ENCODE peak calls at places on chromosomes 5 and 9, in five cellular contexts. M is NCI-H1092 treated with DMSO at 0.1 percent for 48 hours, H is M059J, J is T-cell, B is right atrium auricular region. Q is an unnamed sample.
A peak's percentile ranks its signal among the peaks of the same experiment; 100 is the strongest.

GRCh38 chr9:135797507-135798302 is 95.7 kb downstream of the KCNT1 start:
- DNase-seq in M (peak; percentile 15), H (peak; percentile 46), J (no peak), B (no peak), Q (no peak)

GRCh38 chr9:86975571-86975970 is 28.3 kb upstream of the GAS1 start:
- DNase-seq in M (no peak), H (no peak), J (no peak), B (no peak), Q (no peak)

GRCh38 chr5:2430606-2431005 is 320.9 kb downstream of the IRX2 start:
- DNase-seq in M (peak; percentile 49), H (peak; percentile 56), J (no peak), B (no peak), Q (no peak)

GRCh38 chr5:176152191-176152932 is 85.9 kb upstream of the SIMC1 start:
- DNase-seq in M (no peak), H (no peak), J (no peak), B (no peak), Q (no peak)

GRCh38 chr9:7534211-7534935 is 265.2 kb downstream of the DMAC1 start:
- DNase-seq in M (no peak), H (no peak), J (no peak), B (no peak), Q (no peak)

GRCh38 chr9:6197330-6197729 is 18.3 kb upstream of the IL33 start:
- DNase-seq in M (peak; percentile 12), H (peak; percentile 31), J (no peak), B (no peak), Q (no peak)

GRCh38 chr5:149063901-149064478 is 1.1 kb upstream of the SH3TC2 start:
- DNase-seq in M (no peak), H (no peak), J (no peak), B (no peak), Q (no peak)

GRCh38 chr9:122816163-122816867 is 12.1 kb downstream of the PDCL start:
- DNase-seq in M (no peak), H (no peak), J (peak; percentile 34), B (peak; percentile 63), Q (peak; percentile 40)

GRCh38 chr9:113935677-113936380 is 59.7 kb downstream of the ZNF618 start:
- DNase-seq in M (no peak), H (no peak), J (no peak), B (peak; percentile 26), Q (no peak)

GRCh38 chr9:119986205-119986604 is 593.8 kb downstream of the CDK5RAP2 start:
- DNase-seq in M (peak; percentile 58), H (no peak), J (no peak), B (no peak), Q (no peak)

GRCh38 chr5:56951131-56951945 is 585 bp downstream of the MIER3 start:
- DNase-seq in M (peak; percentile 6), H (peak; percentile 21), J (peak; percentile 3), B (no peak), Q (peak; percentile 17)

GRCh38 chr9:112757300-112757883 is 6.8 kb downstream of the SNX30 start:
- DNase-seq in M (no peak), H (no peak), J (no peak), B (no peak), Q (no peak)

GRCh38 chr9:72305102-72305546 is 59.9 kb downstream of the ZFAND5 start:
- DNase-seq in M (no peak), H (peak; percentile 90), J (peak; percentile 3), B (peak; percentile 94), Q (peak; percentile 28)

GRCh38 chr5:142233083-142234032 is 91.5 kb downstream of the SPRY4 start:
- DNase-seq in M (no peak), H (no peak), J (no peak), B (no peak), Q (no peak)

GRCh38 chr9:136255896-136256890 is 10.6 kb upstream of the QSOX2 start:
- DNase-seq in M (no peak), H (no peak), J (no peak), B (no peak), Q (no peak)

GRCh38 chr5:39092581-39093350 is 18.6 kb upstream of the RICTOR start:
- DNase-seq in M (no peak), H (peak; percentile 78), J (no peak), B (no peak), Q (no peak)

GRCh38 chr5:156411-157072 is 34.8 kb upstream of the LRRC14B start:
- DNase-seq in M (no peak), H (no peak), J (no peak), B (no peak), Q (no peak)

GRCh38 chr9:131815971-131816873 is 76.3 kb upstream of the RAPGEF1 start:
- DNase-seq in M (peak; percentile 18), H (no peak), J (no peak), B (no peak), Q (no peak)